ENCODE peak calls at places on chromosomes 3 and 15, in five cellular contexts. P, B, R, X and N are unnamed samples.
A peak's percentile ranks its signal among the peaks of the same experiment; 100 is the strongest.

GRCh38 chr15:81087121-81087520 is 46.9 kb upstream of the CFAP161 start:
- DNase-seq in P (no peak), R (no peak), B (no peak), X (no peak), N (no peak)

GRCh38 chr3:56879453-56880224 is 77.9 kb upstream of the ARHGEF3 start:
- DNase-seq in B (no peak), R (no peak), P (no peak), X (no peak), N (no peak)

GRCh38 chr15:40906101-40906946 is 12.1 kb downstream of the VPS18 start:
- DNase-seq in R (no peak), P (peak; percentile 83), X (peak; percentile 90), B (peak; percentile 91), N (peak; percentile 97)

GRCh38 chr3:182644013-182644412 is 149.3 kb upstream of the ATP11B start:
- DNase-seq in X (no peak), P (no peak), B (no peak), R (no peak), N (no peak)

GRCh38 chr3:110624571-110624970 is 447.0 kb upstream of the NECTIN3 start:
- DNase-seq in X (no peak), P (no peak), R (no peak), B (no peak), N (no peak)

GRCh38 chr3:173584834-173585831 is 187.6 kb downstream of the NLGN1 start:
- DNase-seq in X (no peak), P (peak; percentile 10), R (no peak), B (no peak), N (no peak)

GRCh38 chr3:119418641-119419040 is 44.8 kb downstream of the TMEM39A start:
- DNase-seq in B (no peak), P (no peak), R (no peak), X (no peak), N (no peak)

GRCh38 chr15:66001042-66001441 is 131.8 kb downstream of the RAB11A start:
- DNase-seq in P (no peak), R (no peak), X (no peak), B (no peak), N (no peak)

GRCh38 chr3:48399387-48400172 is 27.6 kb downstream of the FBXW12 start:
- DNase-seq in B (no peak), P (peak; percentile 20), R (no peak), X (no peak), N (no peak)

GRCh38 chr15:29105151-29105785 is 164.4 kb downstream of the NSMCE3 start:
- DNase-seq in X (no peak), R (no peak), P (no peak), B (no peak), N (peak; percentile 68)

GRCh38 chr3:127524300-127524896 is 66.1 kb downstream of the TPRA1 start:
- DNase-seq in P (no peak), X (no peak), B (no peak), R (no peak), N (no peak)

GRCh38 chr15:70921297-70921696 is 28.7 kb downstream of the LRRC49 start:
- DNase-seq in P (no peak), R (no peak), X (no peak), B (no peak), N (no peak)
- TF ChIP-seq POLR2A in P (no peak), R (no peak), X (no peak), B (no peak), N (no peak)

DNA sequence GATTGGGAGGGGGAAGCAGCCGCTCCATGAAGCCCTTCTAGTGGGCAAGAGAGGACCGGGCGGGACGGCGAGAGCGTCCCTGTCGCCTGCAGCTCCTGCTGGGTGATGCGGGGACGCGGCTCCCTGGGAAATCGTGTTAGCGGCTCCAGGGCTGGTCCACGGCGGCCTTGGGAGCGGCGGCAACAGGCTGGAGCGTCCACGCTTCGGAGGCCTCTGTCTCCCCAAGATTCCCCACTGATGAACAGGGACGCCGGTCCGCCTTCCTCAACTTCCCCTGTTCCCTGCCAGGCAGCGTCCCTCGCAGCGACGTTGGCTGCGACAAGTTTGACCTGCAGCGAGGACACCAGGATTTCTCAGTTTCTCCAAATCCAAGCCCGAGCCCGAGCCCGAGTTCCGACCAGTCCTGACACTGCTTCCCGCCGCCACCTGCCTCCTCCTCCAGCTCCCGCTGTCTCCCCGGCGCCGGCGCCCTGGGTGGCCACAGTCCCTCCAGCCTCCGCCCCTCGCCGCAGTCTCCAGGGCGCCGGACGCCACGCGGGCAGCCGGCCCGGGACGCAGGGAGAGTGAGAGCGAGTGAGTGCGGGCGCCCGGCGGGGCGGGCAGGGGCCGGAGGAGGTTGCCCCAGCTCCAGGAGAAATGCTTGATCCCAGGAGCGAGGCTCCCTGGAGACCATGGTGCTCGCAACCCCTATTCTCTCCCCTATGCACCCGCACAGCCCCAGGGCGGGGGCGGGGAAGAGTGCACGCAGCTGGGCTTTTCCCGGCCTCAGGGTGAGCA is 78.1 kb upstream of the RNF7 start:
- DNase-seq in X (no peak), R (peak; percentile 47), B (peak; percentile 86), P (peak; percentile 46), N (peak; percentile 84)
- TF ChIP-seq POLR2A in X (no peak), R (peak; percentile 23), B (no peak), P (no peak), N (no peak)

GRCh38 chr15:98647774-98648653 is at the start of gene IGF1R:
- DNase-seq in B (peak; percentile 90), X (peak; percentile 85), R (peak; percentile 79), P (peak; percentile 88), N (peak; percentile 97)
- TF ChIP-seq POLR2A in B (peak; percentile 36), X (peak; percentile 66), R (no peak), P (peak; percentile 49), N (no peak)

DNA sequence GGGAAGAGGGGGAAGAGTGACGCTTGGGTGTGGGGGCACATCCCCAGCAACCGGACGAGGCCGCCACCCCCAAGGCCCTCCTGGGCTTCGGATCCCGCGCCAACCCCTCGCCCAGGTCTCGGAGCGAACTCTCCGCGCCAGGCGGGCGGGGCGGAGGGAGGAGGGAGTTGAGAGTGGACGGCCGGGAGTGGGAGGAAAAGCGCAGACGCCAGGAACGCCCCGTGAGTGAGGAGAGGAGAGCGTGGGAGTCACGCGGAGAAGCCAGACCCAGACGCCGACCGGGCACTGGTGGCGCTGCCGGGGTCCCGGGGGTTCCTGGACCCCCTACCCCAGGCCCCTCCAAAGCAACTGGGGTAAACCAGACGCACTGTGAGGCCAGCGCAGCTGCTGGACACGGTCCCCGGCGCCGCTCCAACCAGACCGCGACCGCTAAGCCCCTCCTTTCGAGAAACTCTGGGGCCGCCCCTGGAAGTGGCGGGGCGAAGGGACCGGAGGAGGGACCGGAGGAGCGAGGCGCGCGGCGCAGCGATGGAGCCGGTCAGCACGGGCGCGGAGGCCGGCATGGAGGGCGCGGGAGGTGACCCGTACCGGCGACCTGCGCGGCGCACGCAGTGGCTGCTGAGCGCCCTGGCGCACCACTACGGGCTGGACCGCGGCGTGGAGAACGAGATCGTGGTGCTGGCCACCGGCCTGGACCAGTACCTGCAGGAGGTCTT is at the start of gene EFCC1:
- DNase-seq in R (no peak), X (peak; percentile 62), B (peak; percentile 88), P (peak; percentile 25), N (no peak)
- TF ChIP-seq POLR2A in R (no peak), X (peak; percentile 49), B (no peak), P (no peak), N (no peak)

DNA sequence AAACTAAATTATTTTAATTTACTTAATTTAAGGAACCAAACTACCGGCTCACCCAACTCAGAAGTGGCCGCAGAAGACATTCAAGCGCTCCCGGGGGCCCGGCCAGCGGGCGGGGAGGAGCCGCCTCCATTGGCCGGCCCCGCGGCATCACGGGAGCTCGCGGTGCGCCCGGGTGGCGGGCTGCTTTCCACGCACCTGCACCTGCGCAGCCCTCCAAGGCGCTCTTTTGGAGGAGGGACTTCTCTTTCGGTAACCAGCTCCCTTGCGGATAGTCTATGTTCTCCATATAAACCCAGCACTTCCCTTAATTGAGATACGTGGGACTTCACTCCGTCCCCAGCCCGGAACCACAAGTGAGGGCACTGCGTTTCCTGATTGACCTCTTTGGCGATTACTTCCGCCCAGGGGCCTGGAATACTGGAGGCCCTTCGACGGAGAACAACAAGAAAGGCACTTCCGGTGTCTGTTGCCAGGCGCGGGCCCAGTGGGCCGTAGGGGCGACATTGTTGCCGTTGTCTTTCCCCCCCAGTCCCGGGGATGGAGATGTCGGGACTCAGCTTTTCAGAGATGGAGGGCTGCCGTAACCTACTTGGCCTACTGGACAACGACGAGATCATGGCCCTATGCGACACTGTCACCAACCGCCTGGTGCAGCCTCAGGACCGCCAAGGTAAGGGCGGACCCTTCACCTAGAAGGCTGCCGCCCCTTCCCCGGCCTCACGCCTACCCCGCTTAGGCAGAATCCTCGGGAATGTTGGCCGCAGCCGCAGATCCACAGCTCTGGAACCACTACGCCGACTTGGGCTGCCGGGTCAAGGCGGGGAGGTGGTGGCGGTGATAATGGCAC is at the start of gene C3orf38:
- DNase-seq in X (peak; percentile 84), R (peak; percentile 85), P (peak; percentile 84), B (peak; percentile 91), N (peak; percentile 96)
- TF ChIP-seq POLR2A in X (peak; percentile 25), R (peak; percentile 65), P (peak; percentile 41), B (peak; percentile 30), N (no peak)